ENCODE peak calls at places on chromosomes 1 and 21, in eight cellular contexts. One of them, this sample, is unnamed.

GRCh38 chr1:107250169-107250568 is 109.3 kb downstream of the NTNG1 start:
- DNase-seq in fibroblast of mammary gland: no peak
- DNase-seq in cerebellum: no peak
- DNase-seq in substantia nigra: no peak
- DNase-seq in COR-L47: peak; percentile 70
- DNase-seq in left ventricle myocardium superior: no peak
- DNase-seq in non-pigmented ciliary epithelial cell: no peak
- DNase-seq in EH: no peak
- DNase-seq in this sample: peak; percentile 65

GRCh38 chr1:55309053-55309452 is 93.9 kb upstream of the USP24 start:
- DNase-seq in EH: peak; percentile 34
- DNase-seq in left ventricle myocardium superior: no peak
- DNase-seq in cerebellum: no peak
- DNase-seq in substantia nigra: no peak
- DNase-seq in fibroblast of mammary gland: peak; percentile 84
- DNase-seq in COR-L47: no peak
- DNase-seq in non-pigmented ciliary epithelial cell: no peak
- DNase-seq in this sample: no peak

GRCh38 chr1:2596530-2597333 is 10.2 kb downstream of the PRXL2B start:
- DNase-seq in substantia nigra: no peak
- DNase-seq in EH: no peak
- DNase-seq in cerebellum: no peak
- DNase-seq in non-pigmented ciliary epithelial cell: no peak
- DNase-seq in left ventricle myocardium superior: no peak
- DNase-seq in COR-L47: no peak
- DNase-seq in fibroblast of mammary gland: no peak
- DNase-seq in this sample: no peak

GRCh38 chr1:151443846-151444790 is 15.2 kb downstream of the POGZ start:
- DNase-seq in substantia nigra: no peak
- DNase-seq in cerebellum: peak; percentile 80
- DNase-seq in COR-L47: peak; percentile 56
- DNase-seq in EH: peak; percentile 88
- DNase-seq in non-pigmented ciliary epithelial cell: peak; percentile 62
- DNase-seq in fibroblast of mammary gland: peak; percentile 85
- DNase-seq in left ventricle myocardium superior: no peak
- DNase-seq in this sample: peak; percentile 91

GRCh38 chr1:20787775-20788488 is 825 bp upstream of the HP1BP3 start:
- DNase-seq in substantia nigra: no peak
- DNase-seq in fibroblast of mammary gland: peak; percentile 70
- DNase-seq in left ventricle myocardium superior: no peak
- DNase-seq in non-pigmented ciliary epithelial cell: peak; percentile 44
- DNase-seq in EH: peak; percentile 81
- DNase-seq in COR-L47: peak; percentile 5
- DNase-seq in cerebellum: no peak
- DNase-seq in this sample: peak; percentile 66

GRCh38 chr21:39033878-39034589 is 149.2 kb downstream of the PSMG1 start:
- DNase-seq in fibroblast of mammary gland: no peak
- DNase-seq in substantia nigra: no peak
- DNase-seq in COR-L47: no peak
- DNase-seq in left ventricle myocardium superior: peak; percentile 53
- DNase-seq in cerebellum: no peak
- DNase-seq in EH: no peak
- DNase-seq in non-pigmented ciliary epithelial cell: no peak
- DNase-seq in this sample: peak; percentile 62

GRCh38 chr1:85115933-85116332 is 67.6 kb upstream of the MCOLN3 start:
- DNase-seq in fibroblast of mammary gland: no peak
- DNase-seq in cerebellum: no peak
- DNase-seq in substantia nigra: no peak
- DNase-seq in left ventricle myocardium superior: no peak
- DNase-seq in EH: no peak
- DNase-seq in non-pigmented ciliary epithelial cell: no peak
- DNase-seq in COR-L47: no peak
- DNase-seq in this sample: no peak

GRCh38 chr1:181660621-181661020 is 177.3 kb downstream of the CACNA1E start:
- DNase-seq in fibroblast of mammary gland: peak; percentile 36
- DNase-seq in COR-L47: no peak
- DNase-seq in left ventricle myocardium superior: no peak
- DNase-seq in non-pigmented ciliary epithelial cell: no peak
- DNase-seq in cerebellum: no peak
- DNase-seq in substantia nigra: no peak
- DNase-seq in EH: no peak
- DNase-seq in this sample: no peak

GRCh38 chr1:6414443-6414844 is 5.3 kb downstream of the HES2 start:
- DNase-seq in EH: peak; percentile 63
- DNase-seq in cerebellum: peak; percentile 36
- DNase-seq in substantia nigra: no peak
- DNase-seq in fibroblast of mammary gland: peak; percentile 46
- DNase-seq in left ventricle myocardium superior: no peak
- DNase-seq in non-pigmented ciliary epithelial cell: no peak
- DNase-seq in COR-L47: no peak
- DNase-seq in this sample: peak; percentile 100

GRCh38 chr1:242525360-242525722 is 844 bp upstream of the PLD5 start:
- DNase-seq in cerebellum: no peak
- DNase-seq in substantia nigra: no peak
- DNase-seq in fibroblast of mammary gland: no peak
- DNase-seq in EH: no peak
- DNase-seq in COR-L47: no peak
- DNase-seq in non-pigmented ciliary epithelial cell: no peak
- DNase-seq in left ventricle myocardium superior: no peak
- DNase-seq in this sample: no peak

GRCh38 chr21:45767071-45768006 is 123.8 kb downstream of the PCBP3 start:
- DNase-seq in EH: no peak
- DNase-seq in cerebellum: no peak
- DNase-seq in left ventricle myocardium superior: no peak
- DNase-seq in non-pigmented ciliary epithelial cell: no peak
- DNase-seq in fibroblast of mammary gland: peak; percentile 71
- DNase-seq in substantia nigra: no peak
- DNase-seq in COR-L47: no peak
- DNase-seq in this sample: no peak

GRCh38 chr1:216523449-216524190 is 100.4 kb upstream of the USH2A start:
- DNase-seq in COR-L47: no peak
- DNase-seq in cerebellum: no peak
- DNase-seq in fibroblast of mammary gland: peak; percentile 34
- DNase-seq in substantia nigra: no peak
- DNase-seq in left ventricle myocardium superior: no peak
- DNase-seq in non-pigmented ciliary epithelial cell: no peak
- DNase-seq in EH: peak; percentile 70
- DNase-seq in this sample: peak; percentile 55

GRCh38 chr21:15654171-15654570 is 75.6 kb upstream of the USP25 start:
- DNase-seq in fibroblast of mammary gland: no peak
- DNase-seq in left ventricle myocardium superior: no peak
- DNase-seq in EH: no peak
- DNase-seq in COR-L47: no peak
- DNase-seq in non-pigmented ciliary epithelial cell: no peak
- DNase-seq in cerebellum: no peak
- DNase-seq in substantia nigra: no peak
- DNase-seq in this sample: no peak

GRCh38 chr21:45994086-45994661 is 12.6 kb downstream of the COL6A1 start:
- DNase-seq in fibroblast of mammary gland: peak; percentile 78
- DNase-seq in cerebellum: no peak
- DNase-seq in left ventricle myocardium superior: peak; percentile 31
- DNase-seq in substantia nigra: no peak
- DNase-seq in non-pigmented ciliary epithelial cell: no peak
- DNase-seq in EH: peak; percentile 32
- DNase-seq in COR-L47: no peak
- DNase-seq in this sample: no peak

GRCh38 chr1:50108497-50109073 is at the start of gene ELAVL4:
- DNase-seq in EH: no peak
- DNase-seq in COR-L47: peak; percentile 64
- DNase-seq in left ventricle myocardium superior: no peak
- DNase-seq in substantia nigra: no peak
- DNase-seq in cerebellum: peak; percentile 63
- DNase-seq in non-pigmented ciliary epithelial cell: no peak
- DNase-seq in fibroblast of mammary gland: no peak
- DNase-seq in this sample: no peak

GRCh38 chr1:5742801-5743200 is 249.4 kb downstream of the NPHP4 start:
- DNase-seq in fibroblast of mammary gland: no peak
- DNase-seq in cerebellum: no peak
- DNase-seq in COR-L47: no peak
- DNase-seq in EH: no peak
- DNase-seq in substantia nigra: no peak
- DNase-seq in left ventricle myocardium superior: no peak
- DNase-seq in non-pigmented ciliary epithelial cell: no peak
- DNase-seq in this sample: no peak

GRCh38 chr1:234782057-234782800 is 172.3 kb upstream of the IRF2BP2 start:
- DNase-seq in substantia nigra: no peak
- DNase-seq in non-pigmented ciliary epithelial cell: no peak
- DNase-seq in COR-L47: no peak
- DNase-seq in cerebellum: peak; percentile 19
- DNase-seq in EH: peak; percentile 43
- DNase-seq in fibroblast of mammary gland: no peak
- DNase-seq in left ventricle myocardium superior: no peak
- DNase-seq in this sample: peak; percentile 13

GRCh38 chr21:31078796-31079195 is 40.5 kb upstream of the KRTAP19-8 start:
- DNase-seq in substantia nigra: no peak
- DNase-seq in EH: no peak
- DNase-seq in cerebellum: no peak
- DNase-seq in left ventricle myocardium superior: no peak
- DNase-seq in non-pigmented ciliary epithelial cell: no peak
- DNase-seq in COR-L47: no peak
- DNase-seq in fibroblast of mammary gland: no peak
- DNase-seq in this sample: no peak

GRCh38 chr1:170164103-170164763 is 18.5 kb downstream of the NTMT2 start:
- DNase-seq in EH: no peak
- DNase-seq in fibroblast of mammary gland: no peak
- DNase-seq in cerebellum: no peak
- DNase-seq in substantia nigra: no peak
- DNase-seq in COR-L47: no peak
- DNase-seq in non-pigmented ciliary epithelial cell: no peak
- DNase-seq in left ventricle myocardium superior: no peak
- DNase-seq in this sample: no peak

GRCh38 chr21:42308161-42308913 is 6.9 kb downstream of the TFF3 start:
- DNase-seq in left ventricle myocardium superior: no peak
- DNase-seq in fibroblast of mammary gland: no peak
- DNase-seq in non-pigmented ciliary epithelial cell: no peak
- DNase-seq in cerebellum: no peak
- DNase-seq in substantia nigra: no peak
- DNase-seq in EH: no peak
- DNase-seq in COR-L47: no peak
- DNase-seq in this sample: no peak

GRCh38 chr1:26468911-26469310 is 3.3 kb upstream of the HMGN2 start:
- DNase-seq in COR-L47: peak; percentile 37
- DNase-seq in substantia nigra: no peak
- DNase-seq in left ventricle myocardium superior: peak; percentile 33
- DNase-seq in non-pigmented ciliary epithelial cell: no peak
- DNase-seq in fibroblast of mammary gland: no peak
- DNase-seq in cerebellum: peak; percentile 67
- DNase-seq in EH: no peak
- DNase-seq in this sample: peak; percentile 43

GRCh38 chr1:232127190-232127589 is 500.6 kb downstream of the DISC1 start:
- DNase-seq in EH: peak; percentile 92
- DNase-seq in left ventricle myocardium superior: no peak
- DNase-seq in fibroblast of mammary gland: peak; percentile 83
- DNase-seq in COR-L47: no peak
- DNase-seq in cerebellum: no peak
- DNase-seq in non-pigmented ciliary epithelial cell: no peak
- DNase-seq in substantia nigra: no peak
- DNase-seq in this sample: peak; percentile 87

GRCh38 chr1:27135920-27136551 is 18.9 kb downstream of the SLC9A1 start:
- DNase-seq in fibroblast of mammary gland: no peak
- DNase-seq in substantia nigra: no peak
- DNase-seq in left ventricle myocardium superior: no peak
- DNase-seq in cerebellum: no peak
- DNase-seq in EH: no peak
- DNase-seq in COR-L47: no peak
- DNase-seq in non-pigmented ciliary epithelial cell: no peak
- DNase-seq in this sample: no peak

GRCh38 chr1:185991266-185991665 is 257.1 kb downstream of the HMCN1 start:
- DNase-seq in fibroblast of mammary gland: no peak
- DNase-seq in left ventricle myocardium superior: no peak
- DNase-seq in COR-L47: no peak
- DNase-seq in EH: no peak
- DNase-seq in cerebellum: no peak
- DNase-seq in substantia nigra: no peak
- DNase-seq in non-pigmented ciliary epithelial cell: no peak
- DNase-seq in this sample: no peak

This sample was measured in epithelial cell of esophagus.